ENCODE peak calls at places on chromosomes 12 and 14, in ten cellular contexts. One of them, this sample, is unnamed.

GRCh38 chr14:64412237-64412636 is 24.1 kb downstream of the MTHFD1 start:
- DNase-seq in cardiac muscle cell: no peak
- DNase-seq in upper lobe of right lung: no peak
- DNase-seq in hepatocyte: no peak
- DNase-seq in colonic mucosa: no peak
- DNase-seq in CD4-positive, alpha-beta T cell: no peak
- DNase-seq in CD8-positive, alpha-beta T cell: no peak
- DNase-seq in sigmoid colon: no peak
- DNase-seq in esophagus squamous epithelium: no peak
- DNase-seq in body of pancreas: no peak
- DNase-seq in this sample: no peak

GRCh38 chr12:22700126-22700525 is 75.2 kb downstream of the ETNK1 start:
- DNase-seq in cardiac muscle cell: peak
- DNase-seq in upper lobe of right lung: no peak
- DNase-seq in hepatocyte: peak
- DNase-seq in colonic mucosa: no peak
- DNase-seq in CD4-positive, alpha-beta T cell: no peak
- DNase-seq in CD8-positive, alpha-beta T cell: no peak
- DNase-seq in sigmoid colon: no peak
- DNase-seq in esophagus squamous epithelium: no peak
- DNase-seq in body of pancreas: no peak
- DNase-seq in this sample: no peak

GRCh38 chr12:84785281-84785680 is 127.3 kb downstream of the SLC6A15 start:
- DNase-seq in cardiac muscle cell: no peak
- DNase-seq in upper lobe of right lung: no peak
- DNase-seq in hepatocyte: no peak
- DNase-seq in colonic mucosa: no peak
- DNase-seq in CD4-positive, alpha-beta T cell: no peak
- DNase-seq in CD8-positive, alpha-beta T cell: no peak
- DNase-seq in sigmoid colon: no peak
- DNase-seq in esophagus squamous epithelium: no peak
- DNase-seq in body of pancreas: no peak
- DNase-seq in this sample: no peak

GRCh38 chr14:23095196-23096108 is at the start of gene C14orf119:
- DNase-seq in cardiac muscle cell: peak
- DNase-seq in upper lobe of right lung: peak
- DNase-seq in hepatocyte: peak
- DNase-seq in colonic mucosa: peak
- DNase-seq in CD4-positive, alpha-beta T cell: peak
- DNase-seq in CD8-positive, alpha-beta T cell: peak
- DNase-seq in sigmoid colon: peak
- DNase-seq in esophagus squamous epithelium: no peak
- DNase-seq in body of pancreas: peak
- DNase-seq in this sample: no peak

GRCh38 chr14:64891839-64892375 is 12.2 kb upstream of the SPTB start:
- DNase-seq in cardiac muscle cell: peak
- DNase-seq in upper lobe of right lung: no peak
- DNase-seq in hepatocyte: peak
- DNase-seq in colonic mucosa: peak
- DNase-seq in CD4-positive, alpha-beta T cell: peak
- DNase-seq in CD8-positive, alpha-beta T cell: no peak
- DNase-seq in sigmoid colon: no peak
- DNase-seq in esophagus squamous epithelium: no peak
- DNase-seq in body of pancreas: peak
- DNase-seq in this sample: no peak

GRCh38 chr14:23882884-23883283 is 70.7 kb upstream of the DHRS4 start:
- DNase-seq in cardiac muscle cell: no peak
- DNase-seq in upper lobe of right lung: no peak
- DNase-seq in hepatocyte: no peak
- DNase-seq in colonic mucosa: no peak
- DNase-seq in CD4-positive, alpha-beta T cell: no peak
- DNase-seq in CD8-positive, alpha-beta T cell: no peak
- DNase-seq in sigmoid colon: no peak
- DNase-seq in esophagus squamous epithelium: no peak
- DNase-seq in body of pancreas: no peak
- DNase-seq in this sample: no peak

GRCh38 chr14:51774209-51774608 is 86.2 kb upstream of the GNG2 start:
- DNase-seq in cardiac muscle cell: no peak
- DNase-seq in upper lobe of right lung: no peak
- DNase-seq in hepatocyte: no peak
- DNase-seq in colonic mucosa: no peak
- DNase-seq in CD4-positive, alpha-beta T cell: peak
- DNase-seq in CD8-positive, alpha-beta T cell: no peak
- DNase-seq in sigmoid colon: no peak
- DNase-seq in esophagus squamous epithelium: no peak
- DNase-seq in body of pancreas: no peak
- DNase-seq in this sample: no peak

GRCh38 chr14:71135496-71135895 is 228.2 kb downstream of the PCNX1 start:
- DNase-seq in cardiac muscle cell: no peak
- DNase-seq in upper lobe of right lung: no peak
- DNase-seq in hepatocyte: no peak
- DNase-seq in colonic mucosa: no peak
- DNase-seq in CD4-positive, alpha-beta T cell: no peak
- DNase-seq in CD8-positive, alpha-beta T cell: no peak
- DNase-seq in sigmoid colon: no peak
- DNase-seq in esophagus squamous epithelium: no peak
- DNase-seq in body of pancreas: no peak
- DNase-seq in this sample: no peak

GRCh38 chr14:61406670-61407069 is 85.3 kb downstream of the PRKCH start:
- DNase-seq in cardiac muscle cell: no peak
- DNase-seq in upper lobe of right lung: no peak
- DNase-seq in hepatocyte: no peak
- DNase-seq in colonic mucosa: no peak
- DNase-seq in CD4-positive, alpha-beta T cell: no peak
- DNase-seq in CD8-positive, alpha-beta T cell: no peak
- DNase-seq in sigmoid colon: no peak
- DNase-seq in esophagus squamous epithelium: no peak
- DNase-seq in body of pancreas: no peak
- DNase-seq in this sample: no peak

GRCh38 chr14:43116341-43116740 is 1390.7 kb downstream of the FSCB start:
- DNase-seq in cardiac muscle cell: no peak
- DNase-seq in upper lobe of right lung: no peak
- DNase-seq in hepatocyte: no peak
- DNase-seq in colonic mucosa: no peak
- DNase-seq in CD4-positive, alpha-beta T cell: no peak
- DNase-seq in CD8-positive, alpha-beta T cell: no peak
- DNase-seq in sigmoid colon: no peak
- DNase-seq in esophagus squamous epithelium: no peak
- DNase-seq in body of pancreas: no peak
- DNase-seq in this sample: no peak

GRCh38 chr12:78060186-78060585 is 229.5 kb downstream of the NAV3 start:
- DNase-seq in cardiac muscle cell: peak
- DNase-seq in upper lobe of right lung: no peak
- DNase-seq in hepatocyte: no peak
- DNase-seq in colonic mucosa: no peak
- DNase-seq in CD4-positive, alpha-beta T cell: no peak
- DNase-seq in CD8-positive, alpha-beta T cell: no peak
- DNase-seq in sigmoid colon: no peak
- DNase-seq in esophagus squamous epithelium: no peak
- DNase-seq in body of pancreas: no peak
- DNase-seq in this sample: no peak

GRCh38 chr12:110498984-110499706 is 2.8 kb downstream of the VPS29 start:
- DNase-seq in cardiac muscle cell: peak
- DNase-seq in upper lobe of right lung: no peak
- DNase-seq in hepatocyte: no peak
- DNase-seq in colonic mucosa: no peak
- DNase-seq in CD4-positive, alpha-beta T cell: no peak
- DNase-seq in CD8-positive, alpha-beta T cell: no peak
- DNase-seq in sigmoid colon: no peak
- DNase-seq in esophagus squamous epithelium: no peak
- DNase-seq in body of pancreas: no peak
- DNase-seq in this sample: no peak

GRCh38 chr14:61470261-61470953 is 149.0 kb downstream of the PRKCH start:
- DNase-seq in cardiac muscle cell: peak
- DNase-seq in upper lobe of right lung: no peak
- DNase-seq in hepatocyte: peak
- DNase-seq in colonic mucosa: peak
- DNase-seq in CD4-positive, alpha-beta T cell: no peak
- DNase-seq in CD8-positive, alpha-beta T cell: no peak
- DNase-seq in sigmoid colon: no peak
- DNase-seq in esophagus squamous epithelium: no peak
- DNase-seq in body of pancreas: no peak
- DNase-seq in this sample: no peak

GRCh38 chr12:96196781-96197180 is 2.6 kb downstream of the ELK3 start:
- DNase-seq in cardiac muscle cell: no peak
- DNase-seq in upper lobe of right lung: no peak
- DNase-seq in hepatocyte: no peak
- DNase-seq in colonic mucosa: no peak
- DNase-seq in CD4-positive, alpha-beta T cell: no peak
- DNase-seq in CD8-positive, alpha-beta T cell: no peak
- DNase-seq in sigmoid colon: no peak
- DNase-seq in esophagus squamous epithelium: no peak
- DNase-seq in body of pancreas: no peak
- DNase-seq in this sample: no peak

GRCh38 chr12:28899951-28900350 is 249.1 kb upstream of the FAR2 start:
- DNase-seq in cardiac muscle cell: no peak
- DNase-seq in upper lobe of right lung: no peak
- DNase-seq in hepatocyte: no peak
- DNase-seq in colonic mucosa: no peak
- DNase-seq in CD4-positive, alpha-beta T cell: no peak
- DNase-seq in CD8-positive, alpha-beta T cell: no peak
- DNase-seq in sigmoid colon: no peak
- DNase-seq in esophagus squamous epithelium: no peak
- DNase-seq in body of pancreas: no peak
- DNase-seq in this sample: no peak

GRCh38 chr12:9651265-9651729 is 18.2 kb upstream of the CLEC2D start:
- DNase-seq in cardiac muscle cell: peak
- DNase-seq in upper lobe of right lung: no peak
- DNase-seq in hepatocyte: no peak
- DNase-seq in colonic mucosa: no peak
- DNase-seq in CD4-positive, alpha-beta T cell: peak
- DNase-seq in CD8-positive, alpha-beta T cell: no peak
- DNase-seq in sigmoid colon: no peak
- DNase-seq in esophagus squamous epithelium: no peak
- DNase-seq in body of pancreas: no peak
- DNase-seq in this sample: no peak

GRCh38 chr14:75022655-75023054 is 19.9 kb downstream of the EIF2B2 start:
- DNase-seq in cardiac muscle cell: no peak
- DNase-seq in upper lobe of right lung: no peak
- DNase-seq in hepatocyte: peak
- DNase-seq in colonic mucosa: no peak
- DNase-seq in CD4-positive, alpha-beta T cell: no peak
- DNase-seq in CD8-positive, alpha-beta T cell: no peak
- DNase-seq in sigmoid colon: no peak
- DNase-seq in esophagus squamous epithelium: no peak
- DNase-seq in body of pancreas: no peak
- DNase-seq in this sample: no peak

GRCh38 chr12:93098077-93098476 is 169.0 kb upstream of the EEA1 start:
- DNase-seq in cardiac muscle cell: peak
- DNase-seq in upper lobe of right lung: peak
- DNase-seq in hepatocyte: peak
- DNase-seq in colonic mucosa: peak
- DNase-seq in CD4-positive, alpha-beta T cell: peak
- DNase-seq in CD8-positive, alpha-beta T cell: peak
- DNase-seq in sigmoid colon: no peak
- DNase-seq in esophagus squamous epithelium: peak
- DNase-seq in body of pancreas: peak
- DNase-seq in this sample: no peak

GRCh38 chr12:12121022-12121421 is 50.3 kb downstream of the BCL2L14 start:
- DNase-seq in cardiac muscle cell: no peak
- DNase-seq in upper lobe of right lung: no peak
- DNase-seq in hepatocyte: no peak
- DNase-seq in colonic mucosa: no peak
- DNase-seq in CD4-positive, alpha-beta T cell: no peak
- DNase-seq in CD8-positive, alpha-beta T cell: no peak
- DNase-seq in sigmoid colon: no peak
- DNase-seq in esophagus squamous epithelium: no peak
- DNase-seq in body of pancreas: no peak
- DNase-seq in this sample: no peak

GRCh38 chr12:1812650-1813302 is 7.6 kb upstream of the LRTM2 start:
- DNase-seq in cardiac muscle cell: peak
- DNase-seq in upper lobe of right lung: no peak
- DNase-seq in hepatocyte: peak
- DNase-seq in colonic mucosa: no peak
- DNase-seq in CD4-positive, alpha-beta T cell: no peak
- DNase-seq in CD8-positive, alpha-beta T cell: no peak
- DNase-seq in sigmoid colon: no peak
- DNase-seq in esophagus squamous epithelium: no peak
- DNase-seq in body of pancreas: peak
- DNase-seq in this sample: no peak
- H3K27ac ChIP-seq in cardiac muscle cell: no peak
- H3K27ac ChIP-seq in upper lobe of right lung: peak
- H3K27ac ChIP-seq in hepatocyte: peak
- H3K27ac ChIP-seq in colonic mucosa: peak
- H3K27ac ChIP-seq in CD4-positive, alpha-beta T cell: no peak
- H3K27ac ChIP-seq in CD8-positive, alpha-beta T cell: no peak
- H3K27ac ChIP-seq in sigmoid colon: no peak
- H3K27ac ChIP-seq in esophagus squamous epithelium: peak
- H3K27ac ChIP-seq in body of pancreas: peak
- H3K27ac ChIP-seq in this sample: peak

GRCh38 chr12:64009321-64010068 is 165.0 kb downstream of the SRGAP1 start:
- DNase-seq in cardiac muscle cell: no peak
- DNase-seq in upper lobe of right lung: no peak
- DNase-seq in hepatocyte: no peak
- DNase-seq in colonic mucosa: no peak
- DNase-seq in CD4-positive, alpha-beta T cell: no peak
- DNase-seq in CD8-positive, alpha-beta T cell: no peak
- DNase-seq in sigmoid colon: no peak
- DNase-seq in esophagus squamous epithelium: no peak
- DNase-seq in body of pancreas: no peak
- DNase-seq in this sample: no peak
- H3K27ac ChIP-seq in cardiac muscle cell: no peak
- H3K27ac ChIP-seq in upper lobe of right lung: no peak
- H3K27ac ChIP-seq in hepatocyte: no peak
- H3K27ac ChIP-seq in colonic mucosa: peak
- H3K27ac ChIP-seq in CD4-positive, alpha-beta T cell: no peak
- H3K27ac ChIP-seq in CD8-positive, alpha-beta T cell: no peak
- H3K27ac ChIP-seq in sigmoid colon: peak
- H3K27ac ChIP-seq in esophagus squamous epithelium: no peak
- H3K27ac ChIP-seq in body of pancreas: no peak
- H3K27ac ChIP-seq in this sample: no peak

GRCh38 chr14:94322648-94323570 is at the start of gene SERPINA6:
- DNase-seq in cardiac muscle cell: peak
- DNase-seq in upper lobe of right lung: no peak
- DNase-seq in hepatocyte: peak
- DNase-seq in colonic mucosa: peak
- DNase-seq in CD4-positive, alpha-beta T cell: no peak
- DNase-seq in CD8-positive, alpha-beta T cell: no peak
- DNase-seq in sigmoid colon: no peak
- DNase-seq in esophagus squamous epithelium: no peak
- DNase-seq in body of pancreas: peak
- DNase-seq in this sample: no peak
- H3K27ac ChIP-seq in cardiac muscle cell: no peak
- H3K27ac ChIP-seq in upper lobe of right lung: no peak
- H3K27ac ChIP-seq in hepatocyte: peak
- H3K27ac ChIP-seq in colonic mucosa: no peak
- H3K27ac ChIP-seq in CD4-positive, alpha-beta T cell: no peak
- H3K27ac ChIP-seq in CD8-positive, alpha-beta T cell: no peak
- H3K27ac ChIP-seq in sigmoid colon: no peak
- H3K27ac ChIP-seq in esophagus squamous epithelium: no peak
- H3K27ac ChIP-seq in body of pancreas: peak
- H3K27ac ChIP-seq in this sample: no peak

DNA sequence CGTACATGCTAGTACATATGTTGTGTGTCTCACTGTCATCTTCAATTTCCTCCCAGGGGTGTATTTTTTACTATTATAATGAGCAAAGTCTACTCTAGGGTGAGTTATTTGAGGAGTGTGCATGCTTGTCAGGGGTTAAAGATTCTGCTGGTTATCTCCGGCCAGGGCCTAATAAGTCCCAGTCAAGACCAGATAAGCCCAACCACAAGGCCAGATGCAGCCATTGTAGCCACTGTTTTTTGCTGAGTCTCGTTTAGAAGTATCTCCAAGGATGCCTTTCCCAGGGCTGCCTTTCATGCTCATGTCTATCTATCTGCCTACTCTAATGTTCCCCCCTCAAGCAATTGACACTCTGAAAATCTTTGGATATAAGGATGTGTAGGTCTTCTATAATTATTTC is 300.5 kb downstream of the IPO8 start:
- DNase-seq in cardiac muscle cell: no peak
- DNase-seq in upper lobe of right lung: no peak
- DNase-seq in hepatocyte: no peak
- DNase-seq in colonic mucosa: no peak
- DNase-seq in CD4-positive, alpha-beta T cell: no peak
- DNase-seq in CD8-positive, alpha-beta T cell: no peak
- DNase-seq in sigmoid colon: no peak
- DNase-seq in esophagus squamous epithelium: no peak
- DNase-seq in body of pancreas: no peak
- DNase-seq in this sample: no peak
- H3K27ac ChIP-seq in cardiac muscle cell: no peak
- H3K27ac ChIP-seq in upper lobe of right lung: no peak
- H3K27ac ChIP-seq in hepatocyte: no peak
- H3K27ac ChIP-seq in colonic mucosa: no peak
- H3K27ac ChIP-seq in CD4-positive, alpha-beta T cell: no peak
- H3K27ac ChIP-seq in CD8-positive, alpha-beta T cell: no peak
- H3K27ac ChIP-seq in sigmoid colon: no peak
- H3K27ac ChIP-seq in esophagus squamous epithelium: no peak
- H3K27ac ChIP-seq in body of pancreas: no peak
- H3K27ac ChIP-seq in this sample: no peak